ENCODE peak calls at places on chromosomes 5 and 9, in four cellular contexts. O is HCT116; Z is neural crest cell; U is stimulated activated CD4-positive, alpha-beta T cell treated with anti-CD3 and anti-CD28 coated beads, Interleukin-15, amount 100 ng/mL, for 1 hour. K is an unnamed sample.
A peak's percentile ranks its signal among the peaks of the same experiment; 100 is the strongest.

GRCh38 chr5:134576386-134577021 is 51.0 kb downstream of the JADE2 start:
- DNase-seq in O (no peak), Z (no peak), U (no peak), K (no peak)

GRCh38 chr5:139061856-139062255 is 136.3 kb downstream of the SIL1 start:
- DNase-seq in O (no peak), Z (peak; percentile 9), U (no peak), K (no peak)

GRCh38 chr9:89701221-89701798 is 96.5 kb downstream of the GADD45G start:
- DNase-seq in O (no peak), Z (no peak), U (peak; percentile 66), K (no peak)

GRCh38 chr5:39072915-39073758 is 1.1 kb downstream of the RICTOR start:
- DNase-seq in O (no peak), Z (peak; percentile 22), U (peak; percentile 15), K (peak; percentile 77)

GRCh38 chr5:43075319-43076293 is 35.5 kb upstream of the ANXA2R start:
- DNase-seq in O (no peak), Z (no peak), U (no peak), K (no peak)

GRCh38 chr5:143143973-143144372 is 259.5 kb downstream of the NR3C1 start:
- DNase-seq in O (no peak), Z (no peak), U (no peak), K (no peak)

GRCh38 chr5:161165998-161166660 is 314.1 kb upstream of the ATP10B start:
- DNase-seq in O (no peak), Z (no peak), U (no peak), K (no peak)

GRCh38 chr5:59496524-59497134 is 396.9 kb downstream of the PDE4D start:
- DNase-seq in O (no peak), Z (no peak), U (no peak), K (peak; percentile 5)

GRCh38 chr5:150658121-150658520 is 2.9 kb upstream of the MYOZ3 start:
- DNase-seq in O (no peak), Z (no peak), U (no peak), K (no peak)

GRCh38 chr5:144169904-144170275 is 569 bp downstream of the YIPF5 start:
- DNase-seq in O (no peak), Z (peak; percentile 1), U (no peak), K (no peak)

GRCh38 chr9:130422546-130422945 is 22.2 kb upstream of the ASS1 start:
- DNase-seq in O (no peak), Z (no peak), U (no peak), K (no peak)

GRCh38 chr9:4832786-4833579 is 40.2 kb downstream of the RCL1 start:
- DNase-seq in O (peak; percentile 94), Z (no peak), U (no peak), K (no peak)

GRCh38 chr5:127386557-127386956 is 96.0 kb downstream of the MEGF10 start:
- DNase-seq in O (no peak), Z (no peak), U (no peak), K (no peak)